ENCODE peak calls at places on chromosomes 3 and 15, in ten cellular contexts. One of them, this sample, is unnamed.

GRCh38 chr3:170301404-170301803 is 56.1 kb upstream of the SKIL start:
- DNase-seq in NCI-H446: no peak
- DNase-seq in GM19239: no peak
- DNase-seq in NCI-H510A treated with DMSO at 0.1 percent for 48 hours: no peak
- DNase-seq in amniotic stem cell: no peak
- DNase-seq in ELR: no peak
- DNase-seq in Calu3: no peak
- DNase-seq in lower lobe of right lung: no peak
- DNase-seq in neural progenitor cell: no peak
- DNase-seq in BJ: peak; percentile 28
- DNase-seq in this sample: no peak

GRCh38 chr3:20064387-20064786 is 24.1 kb downstream of the KAT2B start:
- DNase-seq in amniotic stem cell: no peak
- DNase-seq in ELR: no peak
- DNase-seq in Calu3: no peak
- DNase-seq in lower lobe of right lung: no peak
- DNase-seq in GM19239: no peak
- DNase-seq in neural progenitor cell: no peak
- DNase-seq in BJ: no peak
- DNase-seq in NCI-H446: no peak
- DNase-seq in NCI-H510A treated with DMSO at 0.1 percent for 48 hours: no peak
- DNase-seq in this sample: no peak

GRCh38 chr3:107850681-107851080 is 240.2 kb downstream of the CD47 start:
- DNase-seq in NCI-H446: no peak
- DNase-seq in neural progenitor cell: no peak
- DNase-seq in Calu3: no peak
- DNase-seq in ELR: no peak
- DNase-seq in NCI-H510A treated with DMSO at 0.1 percent for 48 hours: no peak
- DNase-seq in amniotic stem cell: no peak
- DNase-seq in lower lobe of right lung: no peak
- DNase-seq in GM19239: no peak
- DNase-seq in BJ: no peak
- DNase-seq in this sample: no peak

GRCh38 chr3:143168518-143169192 is 49.1 kb downstream of the CHST2 start:
- DNase-seq in Calu3: no peak
- DNase-seq in NCI-H510A treated with DMSO at 0.1 percent for 48 hours: no peak
- DNase-seq in ELR: peak; percentile 56
- DNase-seq in NCI-H446: no peak
- DNase-seq in amniotic stem cell: no peak
- DNase-seq in neural progenitor cell: no peak
- DNase-seq in BJ: no peak
- DNase-seq in lower lobe of right lung: no peak
- DNase-seq in GM19239: no peak
- DNase-seq in this sample: no peak

GRCh38 chr3:123134671-123135070 is 67.1 kb upstream of the SEC22A start:
- DNase-seq in Calu3: no peak
- DNase-seq in GM19239: no peak
- DNase-seq in BJ: no peak
- DNase-seq in ELR: no peak
- DNase-seq in amniotic stem cell: no peak
- DNase-seq in lower lobe of right lung: no peak
- DNase-seq in NCI-H446: no peak
- DNase-seq in neural progenitor cell: no peak
- DNase-seq in NCI-H510A treated with DMSO at 0.1 percent for 48 hours: no peak
- DNase-seq in this sample: no peak

GRCh38 chr3:137121704-137122314 is 164.0 kb downstream of the IL20RB start:
- DNase-seq in amniotic stem cell: no peak
- DNase-seq in GM19239: peak; percentile 9
- DNase-seq in NCI-H510A treated with DMSO at 0.1 percent for 48 hours: no peak
- DNase-seq in ELR: peak; percentile 56
- DNase-seq in lower lobe of right lung: no peak
- DNase-seq in neural progenitor cell: peak; percentile 70
- DNase-seq in BJ: no peak
- DNase-seq in Calu3: peak; percentile 65
- DNase-seq in NCI-H446: no peak
- DNase-seq in this sample: peak; percentile 1

GRCh38 chr3:2354702-2355101 is 256.0 kb downstream of the CNTN4 start:
- DNase-seq in Calu3: peak; percentile 2
- DNase-seq in NCI-H446: no peak
- DNase-seq in neural progenitor cell: peak; percentile 33
- DNase-seq in lower lobe of right lung: no peak
- DNase-seq in NCI-H510A treated with DMSO at 0.1 percent for 48 hours: peak; percentile 23
- DNase-seq in GM19239: no peak
- DNase-seq in amniotic stem cell: no peak
- DNase-seq in ELR: no peak
- DNase-seq in BJ: no peak
- DNase-seq in this sample: no peak

GRCh38 chr15:25663515-25663914 is 199.6 kb downstream of the ATP10A start:
- DNase-seq in ELR: no peak
- DNase-seq in lower lobe of right lung: no peak
- DNase-seq in GM19239: no peak
- DNase-seq in NCI-H510A treated with DMSO at 0.1 percent for 48 hours: no peak
- DNase-seq in BJ: no peak
- DNase-seq in NCI-H446: no peak
- DNase-seq in amniotic stem cell: no peak
- DNase-seq in Calu3: no peak
- DNase-seq in neural progenitor cell: no peak
- DNase-seq in this sample: no peak

GRCh38 chr15:42153874-42154575 is 2.4 kb downstream of the PLA2G4F start:
- DNase-seq in lower lobe of right lung: peak; percentile 71
- DNase-seq in Calu3: no peak
- DNase-seq in amniotic stem cell: no peak
- DNase-seq in ELR: no peak
- DNase-seq in neural progenitor cell: no peak
- DNase-seq in GM19239: no peak
- DNase-seq in BJ: no peak
- DNase-seq in NCI-H510A treated with DMSO at 0.1 percent for 48 hours: no peak
- DNase-seq in NCI-H446: no peak
- DNase-seq in this sample: no peak

GRCh38 chr3:175670572-175670971 is 811.4 kb downstream of the NAALADL2 start:
- DNase-seq in ELR: peak; percentile 6
- DNase-seq in GM19239: no peak
- DNase-seq in Calu3: no peak
- DNase-seq in amniotic stem cell: no peak
- DNase-seq in lower lobe of right lung: no peak
- DNase-seq in neural progenitor cell: no peak
- DNase-seq in BJ: no peak
- DNase-seq in NCI-H510A treated with DMSO at 0.1 percent for 48 hours: no peak
- DNase-seq in NCI-H446: no peak
- DNase-seq in this sample: no peak

GRCh38 chr3:20111836-20112235 is 71.6 kb downstream of the KAT2B start:
- DNase-seq in GM19239: no peak
- DNase-seq in NCI-H446: no peak
- DNase-seq in Calu3: no peak
- DNase-seq in neural progenitor cell: peak; percentile 2
- DNase-seq in ELR: peak; percentile 67
- DNase-seq in NCI-H510A treated with DMSO at 0.1 percent for 48 hours: no peak
- DNase-seq in amniotic stem cell: no peak
- DNase-seq in lower lobe of right lung: no peak
- DNase-seq in BJ: no peak
- DNase-seq in this sample: no peak

GRCh38 chr3:113698891-113699465 is 2.5 kb upstream of the USF3 start:
- DNase-seq in Calu3: peak; percentile 17
- DNase-seq in amniotic stem cell: no peak
- DNase-seq in neural progenitor cell: peak; percentile 21
- DNase-seq in ELR: no peak
- DNase-seq in NCI-H446: no peak
- DNase-seq in GM19239: no peak
- DNase-seq in lower lobe of right lung: peak; percentile 45
- DNase-seq in NCI-H510A treated with DMSO at 0.1 percent for 48 hours: no peak
- DNase-seq in BJ: no peak
- DNase-seq in this sample: no peak

GRCh38 chr3:5456199-5456598 is 268.7 kb downstream of the EDEM1 start:
- DNase-seq in Calu3: no peak
- DNase-seq in amniotic stem cell: no peak
- DNase-seq in lower lobe of right lung: no peak
- DNase-seq in neural progenitor cell: no peak
- DNase-seq in BJ: no peak
- DNase-seq in ELR: no peak
- DNase-seq in GM19239: no peak
- DNase-seq in NCI-H510A treated with DMSO at 0.1 percent for 48 hours: no peak
- DNase-seq in NCI-H446: no peak
- DNase-seq in this sample: no peak

GRCh38 chr15:92365816-92366215 is 27.9 kb upstream of the ST8SIA2 start:
- DNase-seq in ELR: no peak
- DNase-seq in amniotic stem cell: no peak
- DNase-seq in lower lobe of right lung: no peak
- DNase-seq in NCI-H446: no peak
- DNase-seq in NCI-H510A treated with DMSO at 0.1 percent for 48 hours: no peak
- DNase-seq in GM19239: no peak
- DNase-seq in Calu3: no peak
- DNase-seq in BJ: no peak
- DNase-seq in neural progenitor cell: no peak
- DNase-seq in this sample: no peak

GRCh38 chr3:126620743-126621142 is 34.2 kb downstream of the TXNRD3 start:
- DNase-seq in ELR: peak; percentile 33
- DNase-seq in BJ: no peak
- DNase-seq in Calu3: no peak
- DNase-seq in NCI-H446: no peak
- DNase-seq in NCI-H510A treated with DMSO at 0.1 percent for 48 hours: no peak
- DNase-seq in neural progenitor cell: no peak
- DNase-seq in amniotic stem cell: no peak
- DNase-seq in GM19239: no peak
- DNase-seq in lower lobe of right lung: no peak
- DNase-seq in this sample: no peak

GRCh38 chr3:187713504-187713903 is 11.1 kb upstream of the RTP2 start:
- DNase-seq in amniotic stem cell: no peak
- DNase-seq in GM19239: no peak
- DNase-seq in NCI-H446: no peak
- DNase-seq in lower lobe of right lung: no peak
- DNase-seq in neural progenitor cell: no peak
- DNase-seq in ELR: peak; percentile 54
- DNase-seq in NCI-H510A treated with DMSO at 0.1 percent for 48 hours: no peak
- DNase-seq in Calu3: no peak
- DNase-seq in BJ: no peak
- DNase-seq in this sample: no peak

GRCh38 chr3:160665784-160666526 is 11.0 kb upstream of the ARL14 start:
- DNase-seq in Calu3: peak; percentile 82
- DNase-seq in lower lobe of right lung: no peak
- DNase-seq in ELR: peak; percentile 95
- DNase-seq in NCI-H510A treated with DMSO at 0.1 percent for 48 hours: no peak
- DNase-seq in neural progenitor cell: peak; percentile 36
- DNase-seq in GM19239: no peak
- DNase-seq in NCI-H446: no peak
- DNase-seq in amniotic stem cell: no peak
- DNase-seq in BJ: peak; percentile 36
- DNase-seq in this sample: no peak

GRCh38 chr3:55075846-55076245 is 148.0 kb upstream of the LRTM1 start:
- DNase-seq in ELR: peak; percentile 45
- DNase-seq in NCI-H510A treated with DMSO at 0.1 percent for 48 hours: no peak
- DNase-seq in amniotic stem cell: no peak
- DNase-seq in Calu3: no peak
- DNase-seq in GM19239: no peak
- DNase-seq in BJ: no peak
- DNase-seq in neural progenitor cell: no peak
- DNase-seq in lower lobe of right lung: no peak
- DNase-seq in NCI-H446: no peak
- DNase-seq in this sample: no peak

GRCh38 chr3:176739169-176739568 is 458.1 kb downstream of the TBL1XR1 start:
- DNase-seq in Calu3: no peak
- DNase-seq in NCI-H446: no peak
- DNase-seq in NCI-H510A treated with DMSO at 0.1 percent for 48 hours: no peak
- DNase-seq in lower lobe of right lung: no peak
- DNase-seq in GM19239: no peak
- DNase-seq in ELR: no peak
- DNase-seq in BJ: no peak
- DNase-seq in neural progenitor cell: no peak
- DNase-seq in amniotic stem cell: no peak
- DNase-seq in this sample: no peak

GRCh38 chr3:155859859-155860258 is 5.6 kb upstream of the SLC33A1 start:
- DNase-seq in GM19239: no peak
- DNase-seq in NCI-H446: no peak
- DNase-seq in Calu3: no peak
- DNase-seq in ELR: peak; percentile 46
- DNase-seq in amniotic stem cell: no peak
- DNase-seq in NCI-H510A treated with DMSO at 0.1 percent for 48 hours: no peak
- DNase-seq in BJ: no peak
- DNase-seq in lower lobe of right lung: no peak
- DNase-seq in neural progenitor cell: no peak
- DNase-seq in this sample: no peak

This sample was measured in hippocampal formation.